ENCODE peak calls at places on chromosomes 2 and 18, in seven cellular contexts. Z, J, H, B, Q, L and E are unnamed samples.

GRCh38 chr18:3255611-3256165 is 6.2 kb upstream of the MYL12B start:
- DNase-seq in L (no peak), J (no peak), Z (no peak), H (no peak), B (no peak), Q (no peak), E (no peak)

GRCh38 chr2:42368817-42369550 is 8.0 kb upstream of the COX7A2L start:
- DNase-seq in B (no peak), Q (no peak), L (no peak), J (no peak), Z (no peak), H (no peak), E (no peak)

GRCh38 chr2:184646177-184646576 is 47.8 kb downstream of the ZNF804A start:
- DNase-seq in J (peak), B (no peak), L (peak), Z (no peak), H (no peak), Q (peak), E (no peak)

GRCh38 chr2:199197448-199197847 is 260.3 kb downstream of the SATB2 start:
- DNase-seq in Z (no peak), L (no peak), Q (peak), H (no peak), B (no peak), J (no peak), E (no peak)

GRCh38 chr2:75289771-75290170 is 90.5 kb upstream of the TACR1 start:
- DNase-seq in J (peak), Z (no peak), Q (peak), L (no peak), H (no peak), B (no peak), E (no peak)

GRCh38 chr2:152380261-152381055 is 45.5 kb downstream of the FMNL2 start:
- DNase-seq in B (no peak), L (no peak), Z (no peak), J (no peak), H (no peak), Q (no peak), E (no peak)

GRCh38 chr2:109259671-109260070 is 130.7 kb downstream of the SH3RF3 start:
- DNase-seq in Q (no peak), J (no peak), H (no peak), Z (no peak), L (no peak), B (no peak), E (no peak)

GRCh38 chr2:237972211-237972610 is 5.4 kb downstream of the UBE2F start:
- DNase-seq in B (no peak), J (no peak), L (no peak), Q (no peak), H (no peak), Z (no peak), E (no peak)

GRCh38 chr2:134594399-134594798 is 124.4 kb downstream of the TMEM163 start:
- DNase-seq in L (no peak), H (no peak), Z (no peak), Q (no peak), J (no peak), B (no peak), E (no peak)

GRCh38 chr2:71686781-71687180 is 233.4 kb downstream of the DYSF start:
- DNase-seq in J (no peak), L (no peak), Z (no peak), Q (no peak), B (no peak), H (no peak), E (no peak)

GRCh38 chr2:156064540-156064939 is 268.0 kb downstream of the NR4A2 start:
- DNase-seq in J (no peak), B (no peak), L (no peak), H (no peak), Z (no peak), Q (no peak), E (no peak)

GRCh38 chr2:120314656-120315366 is 31.1 kb upstream of the INHBB start:
- DNase-seq in J (no peak), H (no peak), Q (no peak), L (no peak), B (no peak), Z (no peak), E (no peak)

GRCh38 chr2:39469807-39470206 is 32.7 kb upstream of the MAP4K3 start:
- DNase-seq in B (no peak), H (no peak), Z (no peak), L (no peak), J (peak), Q (peak), E (peak)

GRCh38 chr2:57855207-57855606 is 191.4 kb upstream of the VRK2 start:
- DNase-seq in J (no peak), B (no peak), Z (no peak), L (no peak), Q (no peak), H (no peak), E (no peak)

GRCh38 chr2:172962824-172963223 is 112.8 kb upstream of the MAP3K20 start:
- DNase-seq in B (no peak), L (no peak), H (no peak), Z (no peak), Q (peak), J (peak), E (peak)

GRCh38 chr2:221779614-221780067 is 207.5 kb upstream of the EPHA4 start:
- DNase-seq in Q (peak), L (no peak), B (no peak), J (peak), Z (no peak), H (no peak), E (no peak)

GRCh38 chr2:188811522-188811921 is 162.7 kb upstream of the COL3A1 start:
- DNase-seq in Q (peak), H (no peak), B (no peak), L (no peak), Z (no peak), J (peak), E (no peak)